ENCODE peak calls at places on chromosomes 12 and 14, in four cellular contexts. One of them, this sample, is unnamed.
A peak's percentile ranks its signal among the peaks of the same experiment; 100 is the strongest.

GRCh38 chr12:76921891-76922664 is 43.3 kb upstream of the CSRP2 start:
- DNase-seq in GM12878: no peak
- DNase-seq in K562: no peak
- DNase-seq in HCT116: no peak
- DNase-seq in this sample: no peak

GRCh38 chr12:84604541-84604940 is 308.1 kb downstream of the SLC6A15 start:
- DNase-seq in GM12878: no peak
- DNase-seq in K562: no peak
- DNase-seq in HCT116: no peak
- DNase-seq in this sample: no peak

GRCh38 chr12:77914089-77914488 is 83.4 kb downstream of the NAV3 start:
- DNase-seq in GM12878: no peak
- DNase-seq in K562: no peak
- DNase-seq in HCT116: no peak
- DNase-seq in this sample: peak; percentile 5

GRCh38 chr14:40280652-40281051 is 848.4 kb upstream of the FBXO33 start:
- DNase-seq in GM12878: no peak
- DNase-seq in K562: no peak
- DNase-seq in HCT116: no peak
- DNase-seq in this sample: no peak

GRCh38 chr14:34766060-34766459 is 51.7 kb upstream of the CFL2 start:
- DNase-seq in GM12878: no peak
- DNase-seq in K562: no peak
- DNase-seq in HCT116: no peak
- DNase-seq in this sample: peak; percentile 26

GRCh38 chr12:47954058-47954457 is 9.3 kb upstream of the TMEM106C start:
- DNase-seq in GM12878: no peak
- DNase-seq in K562: no peak
- DNase-seq in HCT116: no peak
- DNase-seq in this sample: no peak

GRCh38 chr14:73825551-73826188 is 26.0 kb upstream of the PTGR2 start:
- DNase-seq in GM12878: peak; percentile 20
- DNase-seq in K562: peak; percentile 85
- DNase-seq in HCT116: peak; percentile 76
- DNase-seq in this sample: peak; percentile 89

GRCh38 chr14:85129907-85130306 is 400.0 kb upstream of the FLRT2 start:
- DNase-seq in GM12878: no peak
- DNase-seq in K562: no peak
- DNase-seq in HCT116: no peak
- DNase-seq in this sample: no peak

GRCh38 chr14:52094871-52095270 is 26.0 kb upstream of the NID2 start:
- DNase-seq in GM12878: no peak
- DNase-seq in K562: no peak
- DNase-seq in HCT116: no peak
- DNase-seq in this sample: no peak

GRCh38 chr14:52089208-52089607 is 20.3 kb upstream of the NID2 start:
- DNase-seq in GM12878: no peak
- DNase-seq in K562: no peak
- DNase-seq in HCT116: no peak
- DNase-seq in this sample: no peak

GRCh38 chr14:52086755-52087154 is 17.9 kb upstream of the NID2 start:
- DNase-seq in GM12878: no peak
- DNase-seq in K562: no peak
- DNase-seq in HCT116: no peak
- DNase-seq in this sample: no peak

GRCh38 chr14:52091913-52092312 is 23.1 kb upstream of the NID2 start:
- DNase-seq in GM12878: no peak
- DNase-seq in K562: no peak
- DNase-seq in HCT116: no peak
- DNase-seq in this sample: no peak

DNA sequence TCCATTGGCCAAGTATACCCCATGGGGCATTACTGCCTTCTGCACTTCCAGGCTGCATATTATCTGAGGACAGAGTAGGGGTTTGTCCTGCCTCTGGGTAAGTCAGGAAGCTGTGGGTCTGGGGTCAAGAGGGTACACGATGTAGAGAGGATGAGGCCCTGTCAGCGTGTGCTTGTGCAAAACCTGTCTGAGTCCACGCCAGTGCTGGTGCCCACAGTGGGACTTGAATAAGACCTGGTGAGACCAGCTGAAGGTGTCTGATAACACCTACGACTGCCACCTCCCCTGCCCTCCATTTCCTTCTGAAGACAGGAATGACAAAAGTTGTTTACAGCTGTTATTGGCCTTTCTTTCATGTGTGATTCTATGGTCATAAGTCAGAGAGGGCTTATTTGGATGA is 22.1 kb upstream of the NID2 start:
- DNase-seq in GM12878: no peak
- DNase-seq in K562: no peak
- DNase-seq in HCT116: no peak
- DNase-seq in this sample: no peak
- TF ChIP-seq CEBPB in GM12878: no peak
- TF ChIP-seq CEBPB in K562: no peak
- TF ChIP-seq CEBPB in HCT116: no peak
- TF ChIP-seq CEBPB in this sample: no peak

GRCh38 chr14:22383515-22384166 is 205.4 kb downstream of the DAD1 start:
- DNase-seq in GM12878: peak; percentile 82
- DNase-seq in K562: no peak
- DNase-seq in HCT116: no peak
- DNase-seq in this sample: no peak
- TF ChIP-seq CEBPB in GM12878: no peak
- TF ChIP-seq CEBPB in K562: no peak
- TF ChIP-seq CEBPB in HCT116: no peak
- TF ChIP-seq CEBPB in this sample: no peak

GRCh38 chr14:30142216-30142615 is 214.6 kb upstream of the PRKD1 start:
- DNase-seq in GM12878: no peak
- DNase-seq in K562: no peak
- DNase-seq in HCT116: no peak
- DNase-seq in this sample: no peak
- TF ChIP-seq CEBPB in GM12878: no peak
- TF ChIP-seq CEBPB in K562: no peak
- TF ChIP-seq CEBPB in HCT116: no peak
- TF ChIP-seq CEBPB in this sample: no peak

GRCh38 chr12:51269174-51270066 is 795 bp downstream of the SMAGP start:
- DNase-seq in GM12878: no peak
- DNase-seq in K562: peak; percentile 76
- DNase-seq in HCT116: no peak
- DNase-seq in this sample: peak; percentile 77
- TF ChIP-seq CEBPB in GM12878: no peak
- TF ChIP-seq CEBPB in K562: no peak
- TF ChIP-seq CEBPB in HCT116: no peak
- TF ChIP-seq CEBPB in this sample: no peak

GRCh38 chr12:87405918-87406317 is 623.3 kb downstream of the C12orf50 start:
- DNase-seq in GM12878: no peak
- DNase-seq in K562: no peak
- DNase-seq in HCT116: no peak
- DNase-seq in this sample: no peak

DNA sequence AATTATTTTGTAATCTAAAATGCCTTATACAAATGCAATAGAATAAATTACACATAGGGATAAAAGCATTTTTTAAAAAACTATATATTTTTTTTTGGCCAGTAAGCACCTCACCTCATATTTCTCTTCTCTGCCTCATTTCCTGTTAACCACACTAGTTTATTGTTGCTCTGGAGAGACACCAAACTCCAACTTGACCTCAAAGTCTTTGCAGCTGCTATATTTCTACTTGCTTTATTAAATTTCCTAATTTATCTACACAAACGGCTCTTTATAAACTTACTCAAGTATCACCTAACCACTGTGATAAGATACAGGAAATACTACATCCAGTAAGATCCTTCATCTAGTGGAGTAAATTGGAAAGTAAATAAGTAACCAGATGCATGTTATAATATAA is 622.3 kb downstream of the C12orf50 start:
- DNase-seq in GM12878: no peak
- DNase-seq in K562: no peak
- DNase-seq in HCT116: no peak
- DNase-seq in this sample: no peak
- TF ChIP-seq CEBPB in GM12878: no peak
- TF ChIP-seq CEBPB in K562: no peak
- TF ChIP-seq CEBPB in HCT116: no peak
- TF ChIP-seq CEBPB in this sample: no peak

GRCh38 chr12:19525236-19525635 is 85.9 kb downstream of the AEBP2 start:
- DNase-seq in GM12878: no peak
- DNase-seq in K562: no peak
- DNase-seq in HCT116: no peak
- DNase-seq in this sample: no peak
- TF ChIP-seq CEBPB in GM12878: no peak
- TF ChIP-seq CEBPB in K562: no peak
- TF ChIP-seq CEBPB in HCT116: no peak
- TF ChIP-seq CEBPB in this sample: no peak

GRCh38 chr14:71372411-71372838 is 465.2 kb downstream of the PCNX1 start:
- DNase-seq in GM12878: no peak
- DNase-seq in K562: no peak
- DNase-seq in HCT116: no peak
- DNase-seq in this sample: peak; percentile 61
- TF ChIP-seq CEBPB in GM12878: no peak
- TF ChIP-seq CEBPB in K562: peak; percentile 44
- TF ChIP-seq CEBPB in HCT116: no peak
- TF ChIP-seq CEBPB in this sample: peak; percentile 52

GRCh38 chr12:71664411-71665108 is 459 bp downstream of the THAP2 start:
- DNase-seq in GM12878: no peak
- DNase-seq in K562: no peak
- DNase-seq in HCT116: no peak
- DNase-seq in this sample: no peak
- TF ChIP-seq CEBPB in GM12878: no peak
- TF ChIP-seq CEBPB in K562: no peak
- TF ChIP-seq CEBPB in HCT116: no peak
- TF ChIP-seq CEBPB in this sample: no peak

DNA sequence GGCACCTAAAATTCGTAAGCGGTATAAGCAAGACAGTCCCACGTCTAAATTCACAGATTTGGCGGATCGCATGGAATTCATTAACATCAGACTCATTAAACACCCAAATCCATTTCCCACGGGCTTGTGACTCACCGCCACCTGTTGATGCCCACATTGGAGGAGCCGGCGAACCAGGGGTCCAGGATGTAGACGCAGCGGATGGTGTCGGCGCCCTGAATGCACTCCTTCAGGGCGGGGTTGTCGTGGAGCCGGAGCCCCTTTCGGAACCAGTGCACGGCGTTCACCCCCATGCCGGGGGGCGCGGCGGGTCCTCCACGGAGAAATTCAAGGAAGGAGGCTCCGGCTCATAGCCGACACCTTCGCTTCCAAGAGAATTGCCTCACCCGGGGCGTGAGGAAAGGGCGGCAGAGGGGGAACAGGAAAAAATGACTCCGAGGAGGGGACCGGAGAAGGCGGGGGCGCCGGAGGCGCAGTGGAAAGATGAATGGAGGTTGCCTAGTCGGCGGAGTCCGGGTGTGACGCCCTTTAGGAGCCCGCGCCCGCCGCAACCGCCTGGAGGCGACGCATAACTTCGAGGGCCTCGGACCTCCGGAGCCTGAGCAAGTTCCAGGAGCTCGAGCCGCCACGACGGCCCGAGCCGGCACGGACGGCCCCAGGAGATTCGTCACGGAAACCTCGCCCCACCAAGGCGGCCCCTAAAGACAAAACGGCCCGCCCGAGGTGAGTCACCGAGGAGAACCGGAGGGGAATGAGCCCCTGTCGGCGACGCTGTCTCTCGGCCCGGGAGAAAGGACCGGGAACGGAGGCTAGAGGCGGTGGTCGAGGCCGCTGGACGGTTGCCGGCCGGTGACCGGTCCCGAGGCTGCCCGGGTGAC is 441 bp downstream of the CRY1 start:
- DNase-seq in GM12878: no peak
- DNase-seq in K562: peak; percentile 13
- DNase-seq in HCT116: no peak
- DNase-seq in this sample: peak; percentile 20
- TF ChIP-seq CEBPB in GM12878: no peak
- TF ChIP-seq CEBPB in K562: no peak
- TF ChIP-seq CEBPB in HCT116: no peak
- TF ChIP-seq CEBPB in this sample: no peak

This sample was measured in A549.